ENCODE peak calls at places on chromosomes 5 and 9, in ten cellular contexts. X, W, D, O, J, Z, K, S, I and U are unnamed samples. For H3K36me3, the result is how much of the 10 kb centered on the place peaks cover.

GRCh38 chr9:80649496-80649895 is 1039.9 kb downstream of the TLE1 start:
- DNase-seq in X (no peak), W (no peak), D (no peak), O (no peak), J (no peak), Z (no peak), K (no peak), S (no peak), I (no peak), U (no peak)

GRCh38 chr5:72624641-72625236 is 117.5 kb upstream of the ZNF366 start:
- DNase-seq in X (no peak), W (no peak), D (no peak), O (no peak), J (peak), Z (no peak), K (peak), S (no peak), I (peak), U (no peak)

GRCh38 chr9:129023036-129023907 is 4.9 kb downstream of the SH3GLB2 start:
- DNase-seq in X (peak), W (no peak), D (no peak), O (peak), J (peak), Z (no peak), K (no peak), S (peak), I (peak), U (peak)

GRCh38 chr5:1726956-1727355 is 72.7 kb downstream of the MRPL36 start:
- DNase-seq in X (no peak), W (no peak), D (no peak), O (peak), J (no peak), Z (no peak), K (no peak), S (peak), I (no peak), U (no peak)

GRCh38 chr5:137995077-137995746 is 37.7 kb downstream of the FAM13B start:
- DNase-seq in X (peak), W (no peak), D (no peak), O (no peak), J (peak), Z (peak), K (no peak), S (no peak), I (no peak), U (no peak)

GRCh38 chr9:110258671-110259070 is 2.4 kb upstream of the TXN start:
- DNase-seq in X (no peak), W (peak), D (no peak), O (no peak), J (no peak), Z (no peak), K (no peak), S (no peak), I (no peak), U (no peak)

GRCh38 chr5:121257621-121258020 is 594.1 kb upstream of the FTMT start:
- DNase-seq in X (no peak), W (no peak), D (no peak), O (no peak), J (no peak), Z (no peak), K (no peak), S (no peak), I (no peak), U (no peak)

GRCh38 chr9:28134577-28134976 is 561.3 kb upstream of the C9orf72 start:
- DNase-seq in X (no peak), W (no peak), D (no peak), O (no peak), J (no peak), Z (no peak), K (no peak), S (no peak), I (no peak), U (no peak)

GRCh38 chr9:74025402-74025894 is 471.7 kb upstream of the RORB start:
- DNase-seq in X (no peak), W (no peak), D (no peak), O (no peak), J (no peak), Z (peak), K (no peak), S (no peak), I (no peak), U (no peak)

GRCh38 chr5:154190652-154191304 is at the start of gene GALNT10:
- DNase-seq in X (peak), W (peak), D (no peak), O (no peak), J (peak), Z (no peak), K (peak), S (no peak), I (peak), U (no peak)

GRCh38 chr5:140546851-140547507 is 483 bp upstream of the EIF4EBP3 start:
- DNase-seq in X (no peak), W (peak), D (no peak), O (no peak), J (no peak), Z (no peak), K (no peak), S (no peak), I (no peak), U (no peak)
- H3K4me3 ChIP-seq in X (no peak), W (no peak), D (peak), O (peak), J (no peak), Z (no peak), K (peak), S (no peak), I (peak), U (no peak)

GRCh38 chr5:10736354-10736753 is 24.7 kb downstream of the DAP start:
- DNase-seq in X (no peak), W (no peak), D (no peak), O (no peak), J (no peak), Z (no peak), K (no peak), S (no peak), I (no peak), U (no peak)

GRCh38 chr5:10741661-10742060 is 19.4 kb downstream of the DAP start:
- DNase-seq in X (no peak), W (no peak), D (no peak), O (no peak), J (no peak), Z (no peak), K (no peak), S (no peak), I (no peak), U (no peak)

GRCh38 chr5:10737880-10738279 is 23.2 kb downstream of the DAP start:
- DNase-seq in X (no peak), W (no peak), D (no peak), O (no peak), J (no peak), Z (no peak), K (no peak), S (no peak), I (no peak), U (no peak)

GRCh38 chr5:10736808-10737207 is 24.2 kb downstream of the DAP start:
- DNase-seq in X (peak), W (no peak), D (no peak), O (no peak), J (no peak), Z (no peak), K (no peak), S (no peak), I (no peak), U (no peak)

DNA sequence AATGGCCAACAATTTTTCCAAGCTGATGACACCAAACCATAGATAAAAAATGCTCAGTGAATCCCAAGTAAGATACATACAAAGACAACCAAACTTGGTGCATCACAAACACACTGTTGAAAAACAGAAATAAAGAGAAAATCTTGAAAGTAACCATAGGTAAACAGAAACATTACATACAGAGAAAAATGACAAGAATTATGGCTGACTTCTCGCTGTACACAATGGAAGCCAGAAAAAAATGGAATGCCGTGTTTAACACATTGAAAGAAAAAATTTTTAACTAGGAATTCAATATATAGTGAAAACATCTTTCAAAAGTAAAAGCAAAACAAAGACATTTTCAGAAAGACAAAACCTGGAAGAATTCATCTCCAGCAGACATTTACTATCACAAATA is 20.6 kb downstream of the DAP start:
- DNase-seq in X (no peak), W (no peak), D (no peak), O (no peak), J (no peak), Z (no peak), K (no peak), S (no peak), I (no peak), U (no peak)
- H3K36me3 ChIP-seq in X (under half), W (under half), D (under half), O (under half), J (under half), Z (under half), K (half or more), S (under half), I (under half), U (under half)

GRCh38 chr5:58922392-58923171 is 339.7 kb downstream of the RAB3C start:
- DNase-seq in X (peak), W (no peak), D (peak), O (peak), J (peak), Z (no peak), K (peak), S (peak), I (peak), U (no peak)
- H3K4me3 ChIP-seq in X (no peak), W (no peak), D (no peak), O (peak), J (no peak), Z (no peak), K (no peak), S (no peak), I (no peak), U (no peak)

GRCh38 chr9:126116351-126117157 is 210.1 kb upstream of the MVB12B start:
- DNase-seq in X (no peak), W (no peak), D (no peak), O (no peak), J (no peak), Z (no peak), K (no peak), S (no peak), I (no peak), U (no peak)

GRCh38 chr9:126117631-126118030 is 209.0 kb upstream of the MVB12B start:
- DNase-seq in X (no peak), W (no peak), D (no peak), O (no peak), J (no peak), Z (no peak), K (no peak), S (no peak), I (no peak), U (no peak)

GRCh38 chr9:126122901-126123616 is 203.6 kb upstream of the MVB12B start:
- DNase-seq in X (no peak), W (no peak), D (no peak), O (no peak), J (no peak), Z (no peak), K (no peak), S (no peak), I (no peak), U (no peak)

GRCh38 chr9:126117158-126117425 is 209.5 kb upstream of the MVB12B start:
- DNase-seq in X (no peak), W (no peak), D (no peak), O (no peak), J (no peak), Z (no peak), K (no peak), S (no peak), I (no peak), U (no peak)

DNA sequence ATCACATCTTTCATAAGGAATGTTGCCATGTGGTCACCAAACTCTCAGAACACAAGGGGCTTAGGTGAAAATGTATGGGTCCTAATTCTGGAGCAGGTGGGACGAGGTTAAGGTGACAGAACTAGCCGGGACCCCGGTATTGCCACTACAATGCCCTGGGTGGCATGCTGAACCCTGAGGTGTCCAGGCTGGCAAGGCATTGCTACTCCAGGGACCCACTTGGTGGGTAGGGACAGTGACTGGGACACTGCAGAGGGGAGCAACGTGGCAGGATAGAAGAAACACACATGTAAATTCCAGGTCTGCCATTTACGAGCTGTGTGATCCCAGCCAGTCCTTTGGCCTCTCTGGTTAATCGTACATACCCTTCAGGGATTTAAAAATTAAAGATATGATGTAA is 206.9 kb upstream of the MVB12B start:
- DNase-seq in X (no peak), W (no peak), D (no peak), O (no peak), J (no peak), Z (no peak), K (no peak), S (no peak), I (no peak), U (no peak)
- H3K36me3 ChIP-seq in X (under half), W (under half), D (under half), O (under half), J (under half), Z (under half), K (under half), S (under half), I (under half), U (under half)

GRCh38 chr9:91308144-91308543 is 53.6 kb downstream of the AUH start:
- DNase-seq in X (no peak), W (no peak), D (no peak), O (no peak), J (no peak), Z (no peak), K (no peak), S (no peak), I (no peak), U (no peak)

GRCh38 chr9:91306261-91306660 is 55.5 kb downstream of the AUH start:
- DNase-seq in X (no peak), W (no peak), D (no peak), O (no peak), J (no peak), Z (no peak), K (no peak), S (no peak), I (no peak), U (no peak)

GRCh38 chr9:91310037-91310436 is 51.7 kb downstream of the AUH start:
- DNase-seq in X (no peak), W (no peak), D (no peak), O (no peak), J (no peak), Z (no peak), K (no peak), S (no peak), I (no peak), U (no peak)

GRCh38 chr9:91305596-91305995 is 56.1 kb downstream of the AUH start:
- DNase-seq in X (no peak), W (no peak), D (no peak), O (no peak), J (no peak), Z (peak), K (no peak), S (no peak), I (no peak), U (no peak)

GRCh38 chr9:91307279-91307678 is 54.4 kb downstream of the AUH start:
- DNase-seq in X (no peak), W (no peak), D (no peak), O (no peak), J (no peak), Z (no peak), K (no peak), S (no peak), I (no peak), U (no peak)
- H3K4me3 ChIP-seq in X (no peak), W (no peak), D (no peak), O (no peak), J (no peak), Z (no peak), K (no peak), S (no peak), I (no peak), U (no peak)

DNA sequence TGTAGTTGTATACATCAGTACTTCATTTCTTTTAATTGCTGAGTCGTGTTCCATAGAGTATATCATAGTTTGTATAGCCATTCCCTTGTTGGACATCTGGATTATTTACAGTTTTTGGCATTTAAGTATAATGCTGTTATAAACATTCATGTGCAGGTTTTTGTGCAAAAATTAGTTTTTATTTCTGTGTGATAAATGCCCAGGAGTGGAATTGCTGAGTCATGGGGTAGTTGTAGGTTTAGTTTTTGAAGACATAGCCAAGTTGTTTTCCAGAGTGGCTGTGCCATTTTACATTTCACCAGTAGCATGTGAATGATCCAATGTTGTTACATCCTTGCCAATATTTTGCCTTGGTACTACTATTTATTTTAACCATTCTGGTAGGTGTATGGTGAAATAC is 12.5 kb downstream of the ZNF354B start:
- DNase-seq in X (no peak), W (no peak), D (no peak), O (no peak), J (no peak), Z (no peak), K (no peak), S (no peak), I (no peak), U (no peak)
- H3K36me3 ChIP-seq in X (under half), W (under half), D (half or more), O (half or more), J (half or more), Z (under half), K (half or more), S (under half), I (half or more), U (under half)

DNA sequence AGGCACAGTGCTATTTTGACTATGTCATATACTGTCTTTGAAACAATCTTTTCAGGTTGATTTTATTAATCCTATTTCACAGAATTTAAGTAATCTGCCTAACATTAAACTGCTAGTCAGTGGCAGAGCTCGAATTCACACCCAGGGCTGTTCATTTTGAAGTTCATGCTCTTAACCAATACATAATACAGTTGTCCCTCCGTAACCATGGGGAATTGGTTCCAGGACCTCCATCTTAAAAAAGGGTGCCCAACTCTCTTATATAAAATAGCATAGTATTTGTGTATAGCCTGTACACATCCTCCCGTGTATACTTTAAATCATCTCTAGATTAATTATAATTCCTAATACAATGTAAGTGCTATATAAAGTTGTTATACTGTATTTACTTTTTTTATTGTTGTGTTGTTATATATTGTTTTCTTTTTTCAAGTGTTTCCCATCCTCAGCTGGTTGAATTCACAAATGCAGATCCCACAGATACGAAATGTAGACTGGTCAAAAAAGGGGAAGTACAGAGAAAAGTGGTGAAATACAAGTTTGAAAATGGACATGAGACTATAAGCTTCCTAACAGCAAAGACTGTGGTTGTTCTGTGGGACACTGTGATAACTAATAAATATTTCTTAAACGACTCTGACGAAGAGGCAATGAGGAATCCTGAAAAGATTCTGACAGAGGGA is 18.3 kb downstream of the RFX3 start:
- DNase-seq in X (no peak), W (no peak), D (no peak), O (no peak), J (no peak), Z (no peak), K (no peak), S (no peak), I (no peak), U (no peak)
- H3K4me3 ChIP-seq in X (no peak), W (no peak), D (peak), O (no peak), J (no peak), Z (no peak), K (no peak), S (no peak), I (no peak), U (no peak)

DNA sequence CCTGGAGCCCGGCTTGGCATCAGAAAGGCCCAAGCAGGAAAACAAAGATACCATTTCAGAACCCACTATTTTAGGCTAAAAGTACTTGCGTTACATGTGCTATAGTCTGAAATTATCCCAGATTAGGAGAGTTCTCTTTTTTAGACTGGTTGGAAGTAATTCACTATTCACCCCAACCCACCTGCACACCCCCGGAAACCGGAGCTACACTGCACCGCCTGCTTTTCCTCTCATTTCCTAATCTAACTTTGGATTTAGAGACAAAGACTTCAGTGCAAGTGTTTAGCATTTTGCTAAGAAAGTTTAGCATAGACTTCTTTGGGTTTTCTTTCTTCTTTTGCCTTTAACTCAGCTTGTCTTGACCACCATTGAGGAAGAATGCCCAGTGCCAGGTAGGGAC is 79.2 kb downstream of the SECISBP2 start:
- DNase-seq in X (no peak), W (no peak), D (no peak), O (no peak), J (no peak), Z (no peak), K (no peak), S (no peak), I (no peak), U (no peak)
- H3K36me3 ChIP-seq in X (under half), W (under half), D (under half), O (under half), J (under half), Z (under half), K (under half), S (under half), I (under half), U (under half)

GRCh38 chr5:143432658-143433239 is 29.3 kb upstream of the NR3C1 start:
- DNase-seq in X (no peak), W (no peak), D (no peak), O (no peak), J (no peak), Z (no peak), K (no peak), S (no peak), I (no peak), U (peak)

GRCh38 chr5:143436871-143437270 is 33.4 kb upstream of the NR3C1 start:
- DNase-seq in X (no peak), W (no peak), D (no peak), O (no peak), J (peak), Z (peak), K (no peak), S (no peak), I (no peak), U (no peak)

GRCh38 chr5:143435207-143435657 is 31.7 kb upstream of the NR3C1 start:
- DNase-seq in X (peak), W (peak), D (peak), O (peak), J (peak), Z (no peak), K (peak), S (no peak), I (no peak), U (peak)

GRCh38 chr5:143433680-143434079 is 30.2 kb upstream of the NR3C1 start:
- DNase-seq in X (no peak), W (no peak), D (no peak), O (no peak), J (no peak), Z (no peak), K (no peak), S (no peak), I (no peak), U (no peak)

GRCh38 chr5:143434261-143435206 is 31.0 kb upstream of the NR3C1 start:
- DNase-seq in X (no peak), W (peak), D (no peak), O (no peak), J (no peak), Z (no peak), K (no peak), S (no peak), I (no peak), U (no peak)
- H3K4me3 ChIP-seq in X (no peak), W (peak), D (peak), O (no peak), J (no peak), Z (no peak), K (no peak), S (no peak), I (peak), U (no peak)